ENCODE peak calls at places on chromosomes 7 and 10, in five cellular contexts. J is PC-9, M is hepatocyte, C is GM12878, D is GM23248. P is an unnamed sample.

GRCh38 chr7:102473271-102473991 is 5.3 kb downstream of the POLR2J start:
- DNase-seq in J (no peak), M (peak; percentile 6), C (no peak), D (no peak), P (no peak)

GRCh38 chr10:124259139-124259825 is 159.4 kb downstream of the OAT start:
- DNase-seq in J (peak; percentile 12), M (no peak), C (no peak), D (no peak), P (peak; percentile 16)

GRCh38 chr7:117219485-117219884 is 103.4 kb downstream of the WNT2 start:
- DNase-seq in J (no peak), M (no peak), C (no peak), D (peak; percentile 58), P (peak; percentile 42)

GRCh38 chr7:48114115-48114514 is 25.1 kb downstream of the UPP1 start:
- DNase-seq in J (no peak), M (no peak), C (no peak), D (no peak), P (no peak)

GRCh38 chr7:53218730-53219504 is 183.5 kb downstream of the POM121L12 start:
- DNase-seq in J (no peak), M (peak; percentile 34), C (no peak), D (no peak), P (no peak)

GRCh38 chr10:82212753-82213152 is 337.8 kb downstream of the NRG3 start:
- DNase-seq in J (no peak), M (no peak), C (no peak), D (no peak), P (no peak)

GRCh38 chr7:115289966-115290365 is 368.1 kb downstream of the MDFIC start:
- DNase-seq in J (no peak), M (no peak), C (no peak), D (peak; percentile 72), P (no peak)

GRCh38 chr10:71795248-71795647 is 21.9 kb upstream of the VSIR start:
- DNase-seq in J (peak; percentile 33), M (peak; percentile 65), C (no peak), D (peak; percentile 49), P (peak; percentile 33)

GRCh38 chr10:65805993-65806392 is 1119.8 kb upstream of the LRRTM3 start:
- DNase-seq in J (no peak), M (peak; percentile 6), C (no peak), D (no peak), P (peak; percentile 5)

GRCh38 chr10:30583778-30584415 is 45.7 kb downstream of the LYZL2 start:
- DNase-seq in J (peak; percentile 74), M (peak; percentile 63), C (peak; percentile 61), D (peak; percentile 80), P (peak; percentile 68)

GRCh38 chr10:133528296-133528844 is 1.2 kb downstream of the CYP2E1 start:
- DNase-seq in J (no peak), M (no peak), C (no peak), D (peak; percentile 41), P (no peak)
- TF ChIP-seq EZH2 in J (no peak), M (no peak), C (no peak), D (no peak), P (peak; percentile 30)

GRCh38 chr10:75400769-75401568 is 595 bp downstream of the ZNF503 start:
- DNase-seq in J (no peak), M (peak; percentile 86), C (no peak), D (peak; percentile 90), P (peak; percentile 73)

GRCh38 chr10:75404023-75404334 is 2.4 kb upstream of the ZNF503 start:
- DNase-seq in J (no peak), M (no peak), C (no peak), D (no peak), P (no peak)

GRCh38 chr10:75401569-75402485 is at the start of gene ZNF503:
- DNase-seq in J (peak; percentile 88), M (peak; percentile 98), C (peak; percentile 27), D (peak; percentile 99), P (peak; percentile 99)

GRCh38 chr10:75403144-75404022 is 1.8 kb upstream of the ZNF503 start:
- DNase-seq in J (peak; percentile 20), M (peak; percentile 77), C (no peak), D (peak; percentile 75), P (peak; percentile 35)

DNA sequence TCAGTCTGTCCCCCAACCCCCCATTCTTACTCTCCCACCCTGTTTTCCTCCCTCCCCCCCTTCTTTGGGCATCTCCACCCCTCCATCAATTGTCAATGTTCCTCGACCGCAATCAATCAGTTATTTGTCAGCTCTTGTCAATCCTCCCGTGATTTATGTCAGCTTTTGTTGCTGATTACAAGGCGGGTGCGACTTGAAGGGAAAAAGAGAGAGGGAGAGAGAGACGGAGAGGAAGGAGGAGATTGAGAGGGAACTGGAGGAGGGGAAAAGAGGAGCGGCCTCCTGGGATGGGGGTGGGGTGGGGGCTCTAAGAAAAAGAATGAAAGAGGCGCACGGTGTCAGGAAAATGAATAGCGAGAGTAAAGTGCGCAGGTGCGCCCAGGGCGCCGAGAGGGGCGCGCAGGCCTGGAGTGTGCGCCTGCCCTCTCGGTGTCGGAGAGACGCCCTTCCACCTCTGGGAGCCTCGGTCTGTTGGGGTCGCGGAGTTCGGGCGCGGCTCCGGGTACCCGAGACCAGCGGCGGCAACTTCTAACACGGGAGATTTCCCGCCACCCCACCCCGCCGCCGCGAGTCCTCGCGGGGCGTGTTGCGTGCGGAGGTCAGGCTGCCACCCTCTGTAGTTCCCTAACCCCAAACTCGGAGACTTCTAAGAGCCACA is 1.1 kb upstream of the ZNF503 start:
- DNase-seq in J (peak; percentile 25), M (peak; percentile 87), C (no peak), D (peak; percentile 60), P (no peak)
- H3K4me2 ChIP-seq in J (peak overlapping the region; percentile 88), M (peak overlapping the region; percentile 97), C (peak overlapping the region; percentile 82), D (peak overlapping the region; percentile 97), P (peak overlapping the region; percentile 97)

GRCh38 chr10:3971713-3972112 is 186.7 kb upstream of the KLF6 start:
- DNase-seq in J (no peak), M (no peak), C (no peak), D (no peak), P (no peak)
- H3K4me1 ChIP-seq in J (peaks cover 21% of the 10 kb centered on the region), M (peaks cover 7% of the 10 kb centered on the region), C (no peaks in the 10 kb centered on the region), D (peaks cover 14% of the 10 kb centered on the region), P (no peaks in the 10 kb centered on the region)

DNA sequence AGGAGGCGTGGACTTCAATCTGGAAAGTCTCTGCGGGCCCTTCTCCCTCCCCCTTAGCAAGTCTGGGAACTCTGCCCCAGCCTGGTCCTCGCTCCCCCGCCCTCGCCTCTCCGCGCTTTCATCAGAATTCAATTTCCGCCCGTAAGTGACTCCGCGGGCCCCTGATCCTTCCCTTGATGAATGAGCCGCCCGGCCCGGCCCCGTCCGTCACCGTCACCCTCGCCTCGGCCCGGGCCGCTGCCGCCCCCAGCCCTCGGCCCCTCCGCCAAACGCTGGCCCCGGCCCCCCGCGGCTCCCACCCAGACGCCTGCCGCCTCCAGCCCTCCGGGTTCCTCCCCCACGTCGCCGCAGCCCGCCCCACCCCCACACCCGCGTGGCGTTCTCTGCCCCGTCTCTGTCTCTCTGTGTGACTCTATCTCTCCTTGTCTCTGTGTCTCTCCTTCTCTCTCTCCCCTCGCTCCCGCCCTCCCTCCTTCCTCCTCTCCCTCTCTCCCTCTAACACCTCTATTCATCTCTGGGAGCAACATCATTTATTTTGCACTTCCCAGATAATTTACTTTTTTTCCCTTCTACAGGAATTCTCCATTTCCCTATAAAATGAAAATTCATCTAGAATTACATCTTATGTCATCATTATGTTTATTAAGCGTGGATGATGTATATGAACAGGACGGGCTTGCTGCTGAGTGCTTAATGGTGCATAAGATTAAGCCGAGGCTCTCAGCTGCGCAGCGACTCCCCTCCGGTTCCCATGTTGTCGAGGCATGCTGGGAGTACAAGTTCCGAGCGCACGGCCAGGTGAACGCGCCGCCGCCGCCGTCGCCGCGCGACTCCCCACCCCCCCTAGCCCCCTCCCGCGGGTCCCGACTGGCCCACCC is 91.2 kb upstream of the PAX2 start:
- DNase-seq in J (no peak), M (peak; percentile 69), C (no peak), D (peak; percentile 44), P (peak; percentile 33)
- TF ChIP-seq EZH2 in J (no peak), M (peak; percentile 31), C (peak; percentile 97), D (peak; percentile 82), P (peak; percentile 33)

DNA sequence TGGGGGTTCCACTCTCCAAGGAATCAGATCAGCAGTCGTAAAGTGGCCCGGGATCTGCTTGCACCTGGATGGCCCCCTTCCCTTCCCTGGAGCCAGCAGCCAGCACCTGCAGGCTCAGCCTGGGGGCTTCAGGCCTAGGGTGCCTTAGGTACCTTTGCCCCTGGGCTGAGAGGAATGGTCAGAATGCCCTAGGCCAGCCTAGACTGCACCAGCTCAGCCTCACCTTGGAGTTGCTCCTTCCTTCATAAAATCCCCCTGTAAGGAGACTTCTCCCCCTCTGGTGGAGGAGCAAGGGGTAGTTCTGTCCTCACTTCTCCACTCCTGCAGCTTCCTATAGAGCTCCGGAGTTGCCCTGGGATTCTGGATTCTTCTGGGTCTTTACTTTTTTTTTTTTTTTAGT is 32.4 kb upstream of the LBX1 start:
- DNase-seq in J (no peak), M (no peak), C (no peak), D (no peak), P (no peak)
- H3K4me2 ChIP-seq in J (no peak overlapping the region), M (no peak overlapping the region), C (no peak overlapping the region), D (no peak overlapping the region), P (no peak overlapping the region)

DNA sequence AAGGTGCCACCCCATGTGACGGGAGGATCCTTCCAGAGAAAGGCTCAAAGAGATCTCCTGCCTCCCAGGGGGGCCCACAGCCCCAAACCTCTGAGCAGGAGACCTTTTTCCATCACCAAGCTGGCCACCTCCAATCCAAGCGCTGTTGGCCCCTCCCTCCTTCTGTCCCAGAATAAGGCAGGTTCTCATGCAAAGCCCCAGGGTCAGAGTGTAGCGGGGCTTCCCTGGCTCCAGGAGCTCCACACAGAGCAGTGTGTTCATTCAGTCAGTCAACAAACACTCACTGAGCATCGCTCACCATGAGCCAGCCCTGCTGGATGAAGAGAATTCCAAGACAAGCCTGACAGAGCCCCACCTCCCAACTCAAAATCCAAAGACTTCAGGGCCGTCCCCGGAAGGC is 39.0 kb downstream of the TNRC18 start:
- DNase-seq in J (no peak), M (no peak), C (no peak), D (no peak), P (no peak)
- H3K4me1 ChIP-seq in J (no peaks in the 10 kb centered on the region), M (peaks cover 19% of the 10 kb centered on the region), C (no peaks in the 10 kb centered on the region), D (peaks cover 8% of the 10 kb centered on the region), P (peaks cover 2% of the 10 kb centered on the region)

GRCh38 chr10:112950714-112951348 is 784 bp downstream of the TCF7L2 start:
- DNase-seq in J (peak; percentile 11), M (peak; percentile 53), C (no peak), D (peak; percentile 73), P (peak; percentile 53)
- TF ChIP-seq EZH2 in J (no peak), M (no peak), C (no peak), D (no peak), P (no peak)

GRCh38 chr7:101401390-101402080 is 38.9 kb downstream of the COL26A1 start:
- DNase-seq in J (no peak), M (no peak), C (no peak), D (no peak), P (no peak)
- H3K4me2 ChIP-seq in J (peak overlapping the region; percentile 57), M (peak overlapping the region; percentile 58), C (no peak overlapping the region), D (peak overlapping the region; percentile 53), P (no peak overlapping the region)